ENCODE peak calls at places on chromosomes 7 and 10, in eight cellular contexts. G, W, B, T, Z, E, S and D are unnamed samples.

GRCh38 chr10:48444861-48445841 is 138.7 kb downstream of the MAPK8 start:
- DNase-seq in T (no peak), Z (peak; percentile 56), G (no peak), E (peak; percentile 12), B (peak; percentile 24), S (no peak), W (peak; percentile 25), D (peak; percentile 24)

GRCh38 chr7:26202019-26202985 is 757 bp downstream of the CBX3 start:
- DNase-seq in T (no peak), B (peak; percentile 39), G (peak; percentile 66), E (peak; percentile 41), W (peak; percentile 38), Z (no peak), S (no peak), D (no peak)

GRCh38 chr7:155448632-155449007 is 9.3 kb upstream of the EN2 start:
- DNase-seq in B (no peak), S (no peak), Z (no peak), T (no peak), E (no peak), W (no peak), G (no peak), D (no peak)

GRCh38 chr7:20539201-20539600 is 76.3 kb upstream of the ABCB5 start:
- DNase-seq in E (no peak), Z (no peak), W (no peak), G (no peak), T (no peak), B (peak; percentile 26), S (no peak), D (no peak)

GRCh38 chr7:134435161-134435920 is 23.6 kb downstream of the AKR1B1 start:
- DNase-seq in G (no peak), Z (no peak), W (no peak), E (no peak), S (peak; percentile 37), B (peak; percentile 83), T (peak; percentile 81), D (no peak)

GRCh38 chr7:94698275-94698674 is 42.3 kb upstream of the SGCE start:
- DNase-seq in Z (no peak), B (peak; percentile 71), T (peak; percentile 84), W (no peak), G (no peak), E (peak; percentile 87), S (peak; percentile 89), D (no peak)

GRCh38 chr10:50552771-50553535 is 70.8 kb downstream of the SGMS1 start:
- DNase-seq in T (peak; percentile 36), E (peak; percentile 42), B (peak; percentile 54), S (peak; percentile 71), Z (no peak), W (peak; percentile 29), G (peak; percentile 48), D (no peak)

GRCh38 chr10:34163075-34163905 is 651.8 kb downstream of the PARD3 start:
- DNase-seq in W (no peak), E (peak; percentile 19), Z (no peak), G (no peak), S (peak; percentile 9), T (no peak), B (no peak), D (no peak)

GRCh38 chr10:132878730-132879407 is 63.5 kb downstream of the CFAP46 start:
- DNase-seq in S (no peak), E (no peak), B (no peak), W (peak; percentile 10), T (no peak), Z (peak; percentile 49), G (no peak), D (no peak)

GRCh38 chr7:66826649-66827048 is 86.1 kb downstream of the RABGEF1 start:
- DNase-seq in Z (no peak), G (no peak), B (no peak), T (no peak), S (no peak), W (no peak), E (no peak), D (no peak)

GRCh38 chr10:97553575-97554100 is 18.9 kb upstream of the ANKRD2 start:
- DNase-seq in G (peak; percentile 81), E (peak; percentile 86), S (peak; percentile 80), Z (peak; percentile 82), T (peak; percentile 70), W (peak; percentile 68), B (peak; percentile 78), D (peak; percentile 74)

GRCh38 chr10:37403776-37404175 is 278.4 kb downstream of the ANKRD30A start:
- DNase-seq in Z (no peak), S (no peak), G (no peak), E (no peak), W (no peak), T (no peak), B (peak; percentile 68), D (no peak)

GRCh38 chr7:89839329-89839728 is 314.9 kb upstream of the STEAP1 start:
- DNase-seq in Z (no peak), G (no peak), W (no peak), B (no peak), E (no peak), S (no peak), T (no peak), D (no peak)

GRCh38 chr10:127932521-127933270 is 25.8 kb downstream of the PTPRE start:
- DNase-seq in S (no peak), Z (no peak), W (no peak), E (no peak), G (no peak), T (no peak), B (no peak), D (no peak)

GRCh38 chr10:83527934-83528333 is 611.4 kb upstream of the GHITM start:
- DNase-seq in W (no peak), T (no peak), Z (no peak), B (no peak), S (no peak), G (no peak), E (no peak), D (no peak)

GRCh38 chr7:82194011-82194410 is 249.6 kb downstream of the CACNA2D1 start:
- DNase-seq in G (no peak), Z (no peak), T (peak; percentile 66), E (peak; percentile 57), W (no peak), B (peak; percentile 66), S (peak; percentile 54), D (no peak)

GRCh38 chr7:1899201-1899600 is 229.1 kb downstream of the ELFN1 start:
- DNase-seq in W (no peak), Z (no peak), E (peak; percentile 88), S (peak; percentile 89), B (no peak), G (no peak), T (peak; percentile 94), D (peak; percentile 44)

GRCh38 chr10:18100664-18101063 is 39.6 kb upstream of the CACNB2 start:
- DNase-seq in S (peak; percentile 30), T (peak; percentile 4), E (no peak), B (no peak), W (no peak), G (no peak), Z (no peak), D (no peak)

GRCh38 chr10:79096514-79096913 is 27.7 kb downstream of the ZMIZ1 start:
- DNase-seq in B (no peak), W (no peak), S (no peak), G (no peak), E (no peak), T (no peak), Z (no peak), D (no peak)

GRCh38 chr7:28020302-28020940 is 160.2 kb downstream of the JAZF1 start:
- DNase-seq in S (peak; percentile 90), B (peak; percentile 85), G (peak; percentile 77), T (peak; percentile 77), W (peak; percentile 55), E (peak; percentile 89), Z (peak; percentile 74), D (peak; percentile 59)

GRCh38 chr7:127438836-127439235 is 46.3 kb upstream of the ZNF800 start:
- DNase-seq in G (no peak), Z (no peak), E (no peak), S (no peak), W (no peak), B (no peak), T (no peak), D (no peak)

GRCh38 chr7:18361756-18362155 is 133.8 kb upstream of the HDAC9 start:
- DNase-seq in B (peak; percentile 50), G (no peak), E (peak; percentile 53), Z (no peak), T (no peak), S (peak; percentile 56), W (peak; percentile 38), D (no peak)

GRCh38 chr10:17637869-17638268 is 6.1 kb upstream of the STAM start:
- DNase-seq in G (no peak), B (peak; percentile 39), S (no peak), T (no peak), E (no peak), W (no peak), Z (no peak), D (no peak)

GRCh38 chr7:157484411-157485081 is 147.7 kb downstream of the DNAJB6 start:
- DNase-seq in G (no peak), B (no peak), S (no peak), W (peak; percentile 21), Z (peak; percentile 61), T (no peak), E (no peak), D (no peak)
- H3K4me3 ChIP-seq in G (no peak overlapping the region), B (no peak overlapping the region), S (no peak overlapping the region), W (no peak overlapping the region), Z (no peak overlapping the region), T (no peak overlapping the region), E (no peak overlapping the region), D (no peak overlapping the region)

DNA sequence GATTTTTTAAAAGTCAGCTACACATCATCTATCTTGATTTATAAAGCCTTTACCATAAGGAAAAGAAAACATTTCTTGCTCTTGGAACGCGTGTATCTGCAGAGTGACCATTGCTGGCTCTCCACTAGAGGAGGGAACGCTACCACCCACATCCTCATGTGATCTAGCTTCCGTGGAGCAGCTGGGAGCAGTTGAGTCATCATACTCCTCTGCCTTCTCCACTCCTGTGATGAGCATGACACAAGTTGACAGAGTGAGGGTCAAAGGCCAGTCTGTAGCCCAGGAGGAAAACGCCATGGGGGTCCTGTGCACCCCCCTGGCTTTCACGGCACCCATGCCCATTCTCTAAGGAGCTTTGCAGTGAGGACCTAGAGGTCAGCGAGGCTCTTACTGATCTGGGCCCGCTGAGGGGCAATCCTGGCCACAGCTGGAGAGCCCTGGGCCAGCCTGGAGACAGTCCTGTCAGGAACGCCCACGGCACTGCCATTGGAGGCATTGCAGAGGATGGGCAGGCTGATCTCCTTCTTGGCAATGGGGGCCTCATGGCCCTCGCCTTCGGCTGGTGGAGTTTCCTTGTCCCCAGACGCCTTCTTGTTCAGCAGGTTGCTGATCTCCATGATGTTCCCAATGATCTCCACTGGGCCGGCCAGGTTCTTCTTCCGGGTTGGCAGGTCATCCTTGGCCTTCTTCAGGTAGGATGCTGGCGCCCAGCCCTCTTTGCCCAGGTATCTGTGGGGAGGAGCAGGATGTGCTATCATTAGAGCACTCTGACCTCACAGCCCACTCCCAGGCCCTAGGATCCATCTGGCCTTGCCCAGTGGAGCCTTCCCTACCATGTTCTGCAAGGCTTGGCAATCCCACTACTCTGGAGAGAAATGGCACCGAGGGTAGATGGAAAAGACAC is 119.2 kb downstream of the NEURL1 start:
- DNase-seq in Z (no peak), T (peak; percentile 91), W (no peak), B (peak; percentile 24), G (no peak), S (peak; percentile 81), E (peak; percentile 78), D (peak; percentile 44)
- TF ChIP-seq CTCF in Z (peak; percentile 19), T (peak; percentile 17), W (no peak), B (no peak), G (no peak), S (peak; percentile 15), E (peak; percentile 19), D (no peak)

GRCh38 chr10:88941026-88941425 is 11.5 kb downstream of the ACTA2 start:
- DNase-seq in T (no peak), B (no peak), S (no peak), G (no peak), W (no peak), Z (no peak), E (no peak), D (no peak)
- H3K4me3 ChIP-seq in T (no peak overlapping the region), B (no peak overlapping the region), S (no peak overlapping the region), G (no peak overlapping the region), W (no peak overlapping the region), Z (no peak overlapping the region), E (no peak overlapping the region), D (no peak overlapping the region)

GRCh38 chr10:92592761-92593552 is at the start of gene KIF11:
- DNase-seq in T (peak; percentile 96), S (peak; percentile 98), B (peak; percentile 97), G (peak; percentile 98), W (peak; percentile 98), E (peak; percentile 97), Z (peak; percentile 99), D (peak; percentile 97)
- TF ChIP-seq CTCF in T (no peak), S (peak; percentile 11), B (no peak), G (no peak), W (no peak), E (no peak), Z (no peak), D (no peak)